ENCODE peak calls at places on chromosome 20, in four cellular contexts. T, U, M and P are unnamed samples.

GRCh38 chr20:61549865-61550264 is 297.8 kb downstream of the CDH4 start:
- DNase-seq in T (no peak), M (no peak), U (no peak), P (no peak)

GRCh38 chr20:24305366-24305765 is 164.1 kb upstream of the SYNDIG1 start:
- DNase-seq in M (no peak), U (no peak), T (no peak), P (no peak)

GRCh38 chr20:46998497-46999190 is 104.0 kb downstream of the EYA2 start:
- DNase-seq in M (no peak), T (no peak), U (no peak), P (peak)

GRCh38 chr20:53227523-53227922 is 255.4 kb downstream of the TSHZ2 start:
- DNase-seq in M (no peak), U (no peak), T (no peak), P (no peak)

GRCh38 chr20:24097506-24098245 is 109.1 kb upstream of the GGTLC1 start:
- DNase-seq in T (no peak), U (no peak), M (no peak), P (no peak)

GRCh38 chr20:3922983-3923339 is 33.8 kb downstream of the PANK2 start:
- DNase-seq in M (no peak), U (no peak), T (no peak), P (no peak)

GRCh38 chr20:33531047-33531877 is 41.4 kb downstream of the CBFA2T2 start:
- DNase-seq in U (no peak), M (no peak), T (no peak), P (peak)

GRCh38 chr20:43913291-43914025 is 1.2 kb upstream of the TOX2 start:
- DNase-seq in M (no peak), T (no peak), U (no peak), P (no peak)

GRCh38 chr20:47544852-47545251 is 43.2 kb downstream of the NCOA3 start:
- DNase-seq in U (no peak), T (no peak), M (no peak), P (no peak)

GRCh38 chr20:35579196-35579595 is 36.4 kb upstream of the SPAG4 start:
- DNase-seq in U (no peak), T (no peak), M (no peak), P (no peak)

GRCh38 chr20:57791946-57792328 is 82.1 kb upstream of the PMEPA1 start:
- DNase-seq in U (no peak), M (no peak), T (no peak), P (no peak)

GRCh38 chr20:56373942-56374341 is 15.2 kb downstream of the FAM210B start:
- DNase-seq in M (no peak), T (no peak), U (peak), P (no peak)

GRCh38 chr20:34049389-34049788 is 55.7 kb downstream of the RALY start:
- DNase-seq in T (no peak), M (no peak), U (no peak), P (no peak)

GRCh38 chr20:62437430-62437829 is 10.1 kb upstream of the RBBP8NL start:
- DNase-seq in U (no peak), M (no peak), T (no peak), P (no peak)

GRCh38 chr20:17504898-17505663 is 26.1 kb downstream of the BFSP1 start:
- DNase-seq in U (peak), T (peak), M (no peak), P (peak)

GRCh38 chr20:63290677-63291472 is 2.1 kb upstream of the COL20A1 start:
- DNase-seq in T (peak), U (peak), M (peak), P (peak)

GRCh38 chr20:16314320-16314719 is 258.9 kb downstream of the KIF16B start:
- DNase-seq in M (no peak), T (no peak), U (no peak), P (no peak)

GRCh38 chr20:58839991-58840747 is 10.5 kb downstream of the GNAS-AS1 start:
- DNase-seq in T (no peak), M (no peak), U (no peak), P (peak)

GRCh38 chr20:11210611-11211010 is 536.8 kb upstream of the JAG1 start:
- DNase-seq in T (no peak), U (no peak), M (no peak), P (no peak)

GRCh38 chr20:31497838-31498540 is 16.3 kb upstream of the HM13 start:
- DNase-seq in U (no peak), M (no peak), T (no peak), P (no peak)

GRCh38 chr20:33408716-33409654 is 7.7 kb upstream of the CDK5RAP1 start:
- DNase-seq in T (no peak), U (no peak), M (no peak), P (no peak)

GRCh38 chr20:2640899-2641298 is 11.5 kb upstream of the NOP56 start:
- DNase-seq in M (no peak), U (no peak), T (no peak), P (no peak)

GRCh38 chr20:16803965-16804792 is 56.0 kb downstream of the OTOR start:
- DNase-seq in T (peak), M (no peak), U (peak), P (peak)

GRCh38 chr20:62606551-62607201 is 35.6 kb upstream of the SLCO4A1 start:
- DNase-seq in M (no peak), U (no peak), T (no peak), P (peak)

GRCh38 chr20:63404129-63405085 is 43.3 kb upstream of the CHRNA4 start:
- DNase-seq in M (no peak), U (no peak), T (no peak), P (no peak)